ENCODE peak calls at places on chromosomes 4 and X, in four cellular contexts. Y, U, B and F are unnamed samples.
A peak's percentile ranks its signal among the peaks of the same experiment; 100 is the strongest.

GRCh38 chr4:101102114-101102752 is 245.1 kb downstream of the PPP3CA start:
- DNase-seq in Y (no peak), U (no peak), B (no peak), F (no peak)

GRCh38 chr4:185524888-185525863 is 10.1 kb downstream of the PDLIM3 start:
- DNase-seq in Y (no peak), U (no peak), B (no peak), F (no peak)

GRCh38 chr4:118888666-118889312 is at the start of gene SYNPO2:
- DNase-seq in Y (peak; percentile 50), U (no peak), B (no peak), F (peak; percentile 48)

GRCh38 chr4:166902941-166903340 is 331.4 kb downstream of the SPOCK3 start:
- DNase-seq in Y (no peak), U (no peak), B (no peak), F (no peak)

GRCh38 chrX:153582896-153583295 is 16.0 kb downstream of the CCNQ start:
- DNase-seq in Y (no peak), U (peak; percentile 23), B (peak; percentile 7), F (no peak)

GRCh38 chr4:103091601-103092223 is 7.9 kb downstream of the BDH2 start:
- DNase-seq in Y (no peak), U (peak; percentile 59), B (peak; percentile 72), F (peak; percentile 27)

GRCh38 chrX:46637937-46638336 is 64.4 kb downstream of the CHST7 start:
- DNase-seq in Y (no peak), U (peak; percentile 60), B (no peak), F (no peak)

GRCh38 chr4:96194993-96195392 is 355.1 kb downstream of the PDHA2 start:
- DNase-seq in Y (no peak), U (no peak), B (no peak), F (no peak)

GRCh38 chrX:52425710-52426245 is 57.0 kb downstream of the XAGE2 start:
- DNase-seq in Y (no peak), U (no peak), B (no peak), F (no peak)

GRCh38 chr4:71004281-71004851 is 10.9 kb downstream of the DCK start:
- DNase-seq in Y (no peak), U (no peak), B (peak; percentile 7), F (no peak)

GRCh38 chrX:80879916-80880315 is 70.2 kb upstream of the BRWD3 start:
- DNase-seq in Y (no peak), U (no peak), B (no peak), F (no peak)

GRCh38 chr4:794911-795725 is 30.8 kb downstream of the CPLX1 start:
- DNase-seq in Y (no peak), U (no peak), B (no peak), F (no peak)

GRCh38 chrX:115147220-115147619 is 42.0 kb upstream of the RBMXL3 start:
- DNase-seq in Y (no peak), U (no peak), B (no peak), F (no peak)

GRCh38 chr4:93719552-93719951 is 109.0 kb upstream of the ATOH1 start:
- DNase-seq in Y (no peak), U (no peak), B (no peak), F (no peak)

GRCh38 chrX:104195489-104196084 is 29.3 kb downstream of the FAM199X start:
- DNase-seq in Y (no peak), U (no peak), B (peak; percentile 3), F (no peak)

GRCh38 chr4:24067781-24068193 is 177.9 kb upstream of the PPARGC1A start:
- DNase-seq in Y (peak; percentile 7), U (no peak), B (no peak), F (peak; percentile 6)

GRCh38 chr4:174437756-174438155 is 84.5 kb downstream of the HPGD start:
- DNase-seq in Y (no peak), U (no peak), B (no peak), F (no peak)

GRCh38 chr4:143163618-143164017 is 21.1 kb upstream of the USP38 start:
- DNase-seq in Y (no peak), U (no peak), B (no peak), F (no peak)

GRCh38 chr4:40189997-40190396 is 6.8 kb upstream of the RHOH start:
- DNase-seq in Y (no peak), U (no peak), B (no peak), F (no peak)

GRCh38 chr4:145176641-145177432 is 3.6 kb downstream of the OTUD4 start:
- DNase-seq in Y (no peak), U (no peak), B (no peak), F (no peak)

GRCh38 chrX:12304261-12304660 is 166.0 kb downstream of the FRMPD4 start:
- DNase-seq in Y (no peak), U (no peak), B (no peak), F (no peak)

GRCh38 chr4:8208565-8208964 is 9.5 kb downstream of the SH3TC1 start:
- DNase-seq in Y (no peak), U (no peak), B (no peak), F (no peak)
- TF ChIP-seq SUZ12 in Y (no peak), U (no peak), B (no peak), F (no peak)

GRCh38 chrX:6026980-6027379 is 201.7 kb downstream of the NLGN4X start:
- DNase-seq in Y (no peak), U (no peak), B (no peak), F (peak; percentile 13)
- H3K9ac ChIP-seq in Y (no peak overlapping the region), U (no peak overlapping the region), B (no peak overlapping the region), F (no peak overlapping the region)

GRCh38 chrX:106919932-106920452 is at the start of gene CLDN2:
- DNase-seq in Y (peak; percentile 31), U (no peak), B (peak; percentile 23), F (peak; percentile 81)
- TF ChIP-seq YY1 in Y (no peak), U (no peak), B (no peak), F (no peak)

GRCh38 chr4:89305712-89306437 is 1.7 kb downstream of the GPRIN3 start:
- DNase-seq in Y (no peak), U (no peak), B (no peak), F (no peak)

GRCh38 chr4:89306486-89307184 is 965 bp downstream of the GPRIN3 start:
- DNase-seq in Y (no peak), U (no peak), B (no peak), F (no peak)

GRCh38 chr4:89307185-89307445 is 485 bp downstream of the GPRIN3 start:
- DNase-seq in Y (no peak), U (no peak), B (no peak), F (no peak)

GRCh38 chr4:89308161-89308500 is 531 bp upstream of the GPRIN3 start:
- DNase-seq in Y (no peak), U (no peak), B (no peak), F (no peak)

GRCh38 chr4:89307446-89308160 is at the start of gene GPRIN3:
- DNase-seq in Y (no peak), U (no peak), B (no peak), F (no peak)
- TF ChIP-seq SUZ12 in Y (peak; percentile 55), U (no peak), B (no peak), F (no peak)

DNA sequence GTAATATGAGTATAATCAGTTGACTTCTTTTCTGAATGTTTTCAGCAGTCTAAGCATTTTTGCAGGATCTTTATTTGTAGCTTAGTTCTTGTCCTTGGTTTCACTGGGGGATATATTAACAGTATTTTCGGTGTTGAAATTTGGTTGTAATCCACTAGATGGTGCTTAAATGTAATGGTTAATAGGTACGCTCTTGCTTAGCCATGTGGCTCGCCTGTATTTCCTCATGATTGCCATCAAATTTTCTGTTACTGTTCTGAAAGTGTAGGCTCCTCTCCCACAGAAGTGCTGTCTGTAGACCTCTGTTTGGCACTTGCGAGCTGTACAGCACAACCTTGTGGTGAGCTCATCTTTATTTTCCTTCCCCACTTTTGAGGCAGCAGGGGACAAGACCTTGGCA is 3.9 kb upstream of the FAAH2 start:
- DNase-seq in Y (no peak), U (no peak), B (no peak), F (no peak)
- H3K9ac ChIP-seq in Y (no peak overlapping the region), U (no peak overlapping the region), B (no peak overlapping the region), F (no peak overlapping the region)

GRCh38 chrX:77448170-77448569 is 981 bp downstream of the FGF16 start:
- DNase-seq in Y (no peak), U (no peak), B (no peak), F (no peak)

GRCh38 chrX:77446840-77447239 is 349 bp upstream of the FGF16 start:
- DNase-seq in Y (no peak), U (no peak), B (no peak), F (no peak)

GRCh38 chrX:77444075-77444474 is 3.1 kb upstream of the FGF16 start:
- DNase-seq in Y (no peak), U (no peak), B (no peak), F (no peak)

GRCh38 chrX:77447339-77448149 is at the start of gene FGF16:
- DNase-seq in Y (no peak), U (no peak), B (no peak), F (no peak)

DNA sequence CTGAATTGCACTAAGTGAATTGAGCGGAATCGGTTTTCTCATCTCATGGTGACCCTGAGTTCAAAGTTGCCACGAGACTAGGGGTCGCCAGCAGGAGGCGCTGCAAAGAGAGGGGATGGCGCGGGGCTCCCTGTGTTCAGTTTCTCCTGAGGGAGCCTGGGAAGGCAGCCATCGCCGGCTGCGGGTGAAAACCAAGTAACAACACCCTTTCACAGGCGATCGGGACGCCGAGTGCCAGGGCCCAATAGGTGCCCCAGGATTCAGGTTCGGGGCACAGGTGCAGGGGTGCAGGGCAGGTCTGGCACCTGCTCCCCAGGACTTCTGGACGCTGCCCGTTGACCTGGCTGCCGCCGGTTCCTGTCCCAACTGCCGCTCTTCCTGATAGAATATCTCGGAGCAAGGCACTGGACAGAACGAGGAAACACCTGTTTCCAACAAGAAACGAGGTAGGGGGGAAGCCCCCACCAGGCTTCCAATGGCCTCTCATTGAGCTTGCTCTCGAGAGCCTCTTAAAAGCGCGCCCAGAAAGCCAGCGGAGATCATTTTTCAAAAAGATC is 1.1 kb upstream of the FGF16 start:
- DNase-seq in Y (no peak), U (no peak), B (no peak), F (peak; percentile 40)
- TF ChIP-seq YY1 in Y (peak; percentile 45), U (no peak), B (no peak), F (no peak)

DNA sequence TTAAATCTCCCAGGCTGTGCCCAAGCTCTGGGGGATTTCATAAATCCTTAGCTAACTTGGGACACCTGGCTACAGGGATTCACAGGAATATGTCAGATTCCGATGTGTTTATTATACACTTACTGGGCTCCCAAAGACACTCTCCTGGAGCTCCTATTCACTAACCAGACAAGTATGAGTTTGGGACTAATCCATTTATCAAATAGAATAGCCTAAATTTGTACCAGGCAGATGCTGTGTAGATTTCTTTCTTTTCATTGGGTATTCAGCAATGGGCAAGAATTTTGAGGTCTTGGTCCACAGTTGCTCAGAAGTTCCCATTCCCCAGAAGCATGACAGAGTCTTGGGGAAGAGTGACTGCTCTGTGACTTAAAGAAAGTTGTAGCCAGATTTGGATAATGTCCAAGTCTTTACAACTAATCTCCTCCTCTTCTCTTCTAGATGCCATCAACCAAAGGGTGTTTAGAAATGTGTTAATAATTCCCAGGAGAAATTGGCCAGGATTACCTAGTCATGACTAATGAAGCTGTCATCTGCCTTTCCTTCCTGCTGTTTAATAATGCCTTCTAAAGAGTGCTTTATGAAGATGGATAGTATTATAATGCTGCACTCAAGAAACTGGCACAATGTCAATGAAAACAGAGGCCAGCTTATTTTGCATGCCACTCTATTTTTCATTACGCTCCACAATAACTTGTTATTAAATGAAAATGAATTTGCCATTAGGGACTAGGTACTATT is 120.9 kb downstream of the CHIC2 start:
- DNase-seq in Y (no peak), U (no peak), B (no peak), F (no peak)
- TF ChIP-seq SUZ12 in Y (no peak), U (no peak), B (no peak), F (no peak)